ENCODE peak calls at places on chromosomes 1 and 21, in eight cellular contexts. W is mammary epithelial cell; I is mesenchymal stem cell; V is CD8-positive, alpha-beta T cell; S is GF-D8; M is activated CD8-positive, alpha-beta T cell treated with anti-CD3 and anti-CD28 coated beads, Interleukin-2, amount 10 ng/mL, durations not matched to agents 7 days and 5 days; A is retinal pigment epithelial cell; X is activated CD8-positive, alpha-beta memory T cell treated with anti-CD3 and anti-CD28 coated beads for 48 hours. N is an unnamed sample.

GRCh38 chr1:163315773-163316374 is 5.9 kb upstream of the NUF2 start:
- DNase-seq in W (peak), I (peak), V (no peak), S (no peak), M (peak), A (no peak), X (peak), N (no peak)

GRCh38 chr1:171188388-171189266 is 3.5 kb downstream of the FMO2 start:
- DNase-seq in W (peak), I (peak), V (no peak), S (no peak), M (peak), A (no peak), X (peak), N (no peak)

GRCh38 chr1:72557446-72558049 is 275.2 kb upstream of the NEGR1 start:
- DNase-seq in W (peak), I (peak), V (no peak), S (no peak), M (no peak), A (no peak), X (no peak), N (no peak)

GRCh38 chr1:62784509-62785365 is 805 bp downstream of the ATG4C start:
- DNase-seq in W (peak), I (no peak), V (no peak), S (peak), M (peak), A (no peak), X (no peak), N (no peak)

GRCh38 chr1:182666736-182667135 is 17.7 kb downstream of the RGS8 start:
- DNase-seq in W (no peak), I (peak), V (no peak), S (no peak), M (no peak), A (no peak), X (no peak), N (no peak)

GRCh38 chr1:180382326-180383115 is 119.9 kb downstream of the ACBD6 start:
- DNase-seq in W (peak), I (no peak), V (no peak), S (no peak), M (no peak), A (no peak), X (no peak), N (no peak)

GRCh38 chr1:30533141-30533540 is 190.2 kb downstream of the MATN1 start:
- DNase-seq in W (no peak), I (no peak), V (no peak), S (no peak), M (no peak), A (no peak), X (no peak), N (no peak)

GRCh38 chr1:206145771-206146290 is 28.6 kb upstream of the AVPR1B start:
- DNase-seq in W (no peak), I (no peak), V (no peak), S (no peak), M (no peak), A (no peak), X (no peak), N (no peak)

GRCh38 chr1:40838980-40839942 is 22.9 kb downstream of the CITED4 start:
- DNase-seq in W (no peak), I (no peak), V (no peak), S (no peak), M (no peak), A (no peak), X (no peak), N (no peak)

GRCh38 chr1:226447932-226448670 is 40.2 kb upstream of the PARP1 start:
- DNase-seq in W (peak), I (no peak), V (no peak), S (no peak), M (no peak), A (no peak), X (no peak), N (no peak)

GRCh38 chr1:40985875-40986274 is 6.4 kb downstream of the CTPS1 start:
- DNase-seq in W (no peak), I (no peak), V (no peak), S (no peak), M (no peak), A (no peak), X (no peak), N (no peak)

GRCh38 chr21:44994581-44995171 is 54.8 kb downstream of the SLX9 start:
- DNase-seq in W (peak), I (no peak), V (no peak), S (no peak), M (no peak), A (no peak), X (no peak), N (no peak)

GRCh38 chr1:94865369-94865768 is 45.2 kb downstream of the SLC44A3 start:
- DNase-seq in W (no peak), I (peak), V (no peak), S (no peak), M (no peak), A (peak), X (no peak), N (no peak)

GRCh38 chr1:201937624-201938212 is 8.6 kb downstream of the LMOD1 start:
- DNase-seq in W (peak), I (peak), V (no peak), S (no peak), M (no peak), A (no peak), X (no peak), N (no peak)

GRCh38 chr1:13699510-13699909 is 478 bp upstream of the PRDM2 start:
- DNase-seq in W (no peak), I (peak), V (no peak), S (no peak), M (no peak), A (no peak), X (no peak), N (peak)

GRCh38 chr1:1355376-1355775 is 3.0 kb downstream of the MXRA8 start:
- DNase-seq in W (no peak), I (peak), V (no peak), S (no peak), M (no peak), A (no peak), X (no peak), N (no peak)

GRCh38 chr1:111030590-111030989 is 66.9 kb upstream of the LRIF1 start:
- DNase-seq in W (peak), I (peak), V (peak), S (no peak), M (peak), A (no peak), X (no peak), N (no peak)

GRCh38 chr1:227889863-227890405 is 57.8 kb downstream of the WNT9A start:
- DNase-seq in W (no peak), I (no peak), V (no peak), S (no peak), M (peak), A (no peak), X (no peak), N (no peak)

GRCh38 chr1:115337633-115338456 is at the start of gene NGF:
- DNase-seq in W (peak), I (peak), V (no peak), S (no peak), M (no peak), A (no peak), X (no peak), N (peak)

GRCh38 chr1:147504801-147505303 is 36.4 kb upstream of the BCL9 start:
- DNase-seq in W (no peak), I (peak), V (no peak), S (no peak), M (no peak), A (peak), X (no peak), N (no peak)

GRCh38 chr1:224533517-224533916 is 82.6 kb upstream of the CNIH3 start:
- DNase-seq in W (no peak), I (no peak), V (no peak), S (no peak), M (no peak), A (no peak), X (no peak), N (no peak)

GRCh38 chr21:32256873-32257620 is 21.8 kb downstream of the MIS18A start:
- DNase-seq in W (peak), I (peak), V (no peak), S (no peak), M (no peak), A (peak), X (no peak), N (no peak)

GRCh38 chr1:236075848-236076247 is 11.0 kb upstream of the NID1 start:
- DNase-seq in W (no peak), I (no peak), V (no peak), S (no peak), M (no peak), A (no peak), X (no peak), N (no peak)